ENCODE peak calls at places on chromosomes 6 and 20, in six cellular contexts. D is stimulated activated CD4-positive, alpha-beta T cell treated with anti-CD3 and anti-CD28 coated beads, Interleukin-15, amount 100 ng/mL, for 24 hours; A is SW 1271; O is HT-29; Z is left colon; K is fibroblast of mammary gland. H is an unnamed sample.

GRCh38 chr20:62900692-62901584 is 25.4 kb downstream of the DIDO1 start:
- DNase-seq in D (no peak), A (no peak), Z (peak), O (peak), K (no peak), H (peak)

GRCh38 chr20:40536866-40537265 is 152.2 kb downstream of the MAFB start:
- DNase-seq in A (no peak), D (no peak), Z (no peak), K (peak), O (no peak), H (no peak)

GRCh38 chr20:39013662-39014109 is 51.5 kb downstream of the DHX35 start:
- DNase-seq in O (no peak), K (peak), A (no peak), D (no peak), Z (no peak), H (no peak)

GRCh38 chr20:2261105-2261504 is 34.7 kb upstream of the TGM3 start:
- DNase-seq in A (no peak), Z (peak), O (peak), K (no peak), D (no peak), H (peak)

GRCh38 chr6:23659125-23659524 is 466.9 kb upstream of the NRSN1 start:
- DNase-seq in O (peak), D (no peak), Z (no peak), K (peak), A (no peak), H (peak)

GRCh38 chr20:39986231-39986904 is 702.7 kb downstream of the MAFB start:
- DNase-seq in A (no peak), D (no peak), O (no peak), K (peak), Z (peak), H (no peak)

GRCh38 chr20:49890651-49891361 is 24.5 kb downstream of the SPATA2 start:
- DNase-seq in D (no peak), Z (no peak), A (no peak), K (no peak), O (peak), H (no peak)

GRCh38 chr6:96760153-96760687 is 77.1 kb downstream of the GPR63 start:
- DNase-seq in K (no peak), Z (no peak), D (no peak), O (no peak), A (no peak), H (no peak)

GRCh38 chr6:143457563-143458359 is 7.2 kb downstream of the PEX3 start:
- DNase-seq in A (no peak), D (no peak), Z (no peak), K (no peak), O (peak), H (no peak)

GRCh38 chr20:41314386-41314785 is 3.1 kb downstream of the ZHX3 start:
- DNase-seq in Z (no peak), O (no peak), D (no peak), A (no peak), K (peak), H (no peak)

GRCh38 chr6:156033598-156033997 is 578.0 kb upstream of the NOX3 start:
- DNase-seq in K (no peak), A (no peak), O (no peak), Z (no peak), D (no peak), H (no peak)